ENCODE peak calls at places on chromosomes 12 and 14, in eight cellular contexts. X is lower lobe of right lung, J is endothelial cell, G is neural progenitor cell, W is testis, C is foreskin fibroblast, T is pancreas, U is A549. D is an unnamed sample.
A peak's percentile ranks its signal among the peaks of the same experiment; 100 is the strongest.

GRCh38 chr14:100035700-100036099 is 29.5 kb upstream of the EVL start:
- DNase-seq in X (no peak), J (no peak), G (no peak), W (no peak), C (no peak), T (no peak), U (no peak), D (no peak)

GRCh38 chr12:15474766-15475165 is 152.5 kb downstream of the PTPRO start:
- DNase-seq in X (no peak), J (no peak), G (no peak), W (no peak), C (no peak), T (no peak), U (no peak), D (no peak)

GRCh38 chr12:56143870-56144269 is 8.5 kb upstream of the MYL6B start:
- DNase-seq in X (peak; percentile 41), J (peak; percentile 50), G (no peak), W (no peak), C (no peak), T (no peak), U (no peak), D (no peak)

GRCh38 chr12:48192861-48193260 is 9.4 kb downstream of the CCDC184 start:
- DNase-seq in X (no peak), J (no peak), G (no peak), W (no peak), C (no peak), T (no peak), U (no peak), D (no peak)

GRCh38 chr12:18967814-18968213 is 161.7 kb upstream of the PLEKHA5 start:
- DNase-seq in X (no peak), J (no peak), G (no peak), W (no peak), C (no peak), T (no peak), U (no peak), D (no peak)

GRCh38 chr12:57580466-57580795 is 10.6 kb upstream of the PIP4K2C start:
- DNase-seq in X (no peak), J (no peak), G (no peak), W (no peak), C (no peak), T (no peak), U (no peak), D (no peak)

GRCh38 chr12:116591608-116592115 is 32.5 kb downstream of the MAP1LC3B2 start:
- DNase-seq in X (no peak), J (no peak), G (no peak), W (no peak), C (no peak), T (no peak), U (no peak), D (no peak)

GRCh38 chr12:58030566-58031279 is 89.4 kb downstream of the ATP23 start:
- DNase-seq in X (no peak), J (no peak), G (no peak), W (no peak), C (peak; percentile 14), T (no peak), U (no peak), D (no peak)

GRCh38 chr12:42868291-42868690 is 278.7 kb upstream of the PRICKLE1 start:
- DNase-seq in X (no peak), J (no peak), G (no peak), W (no peak), C (no peak), T (no peak), U (no peak), D (no peak)

GRCh38 chr12:107081778-107082177 is 11.6 kb downstream of the CRY1 start:
- DNase-seq in X (no peak), J (no peak), G (no peak), W (no peak), C (no peak), T (no peak), U (no peak), D (no peak)
- TF ChIP-seq CTCF in X (no peak), J (no peak), G (no peak), W (no peak), C (no peak), T (no peak), U (no peak), D (no peak)

DNA sequence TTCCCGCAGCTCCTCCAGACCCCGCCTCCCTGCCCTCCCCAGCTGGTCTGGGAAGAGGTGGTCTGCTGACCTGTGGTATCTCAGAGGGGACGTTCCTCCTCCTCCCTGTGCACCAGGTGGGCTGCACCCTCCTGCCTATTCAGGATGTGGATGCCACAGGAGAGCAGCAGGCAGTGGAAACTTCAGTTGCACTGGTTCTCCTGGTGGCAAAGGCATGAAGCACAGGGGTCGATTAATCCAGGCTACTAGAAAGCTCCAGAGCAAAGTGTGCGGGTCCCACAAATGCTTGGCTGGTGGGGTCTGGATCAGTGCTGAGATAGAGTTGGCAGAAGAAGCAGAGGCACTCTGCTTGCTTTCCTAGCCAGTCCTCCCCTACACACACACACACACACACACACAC is 197.0 kb downstream of the SLC41A2 start:
- DNase-seq in X (no peak), J (no peak), G (no peak), W (no peak), C (no peak), T (no peak), U (no peak), D (no peak)
- TF ChIP-seq CTCF in X (no peak), J (no peak), G (peak; percentile 14), W (peak; percentile 14), C (no peak), T (no peak), U (no peak), D (no peak)

GRCh38 chr14:73232984-73233383 is 4.3 kb upstream of the PAPLN start:
- DNase-seq in X (no peak), J (no peak), G (no peak), W (no peak), C (no peak), T (no peak), U (no peak), D (no peak)

GRCh38 chr14:73234029-73234428 is 3.3 kb upstream of the PAPLN start:
- DNase-seq in X (no peak), J (no peak), G (no peak), W (no peak), C (no peak), T (no peak), U (no peak), D (no peak)

GRCh38 chr14:73233564-73233963 is 3.7 kb upstream of the PAPLN start:
- DNase-seq in X (no peak), J (no peak), G (no peak), W (no peak), C (no peak), T (no peak), U (no peak), D (no peak)

GRCh38 chr14:73230051-73230450 is 7.3 kb upstream of the PAPLN start:
- DNase-seq in X (no peak), J (no peak), G (no peak), W (no peak), C (no peak), T (no peak), U (no peak), D (no peak)

GRCh38 chr14:73231874-73232851 is 5.1 kb upstream of the PAPLN start:
- DNase-seq in X (peak; percentile 45), J (peak; percentile 55), G (peak; percentile 62), W (no peak), C (no peak), T (no peak), U (peak; percentile 73), D (no peak)
- TF ChIP-seq CTCF in X (peak; percentile 12), J (peak; percentile 57), G (peak; percentile 58), W (no peak), C (no peak), T (no peak), U (peak; percentile 46), D (no peak)

DNA sequence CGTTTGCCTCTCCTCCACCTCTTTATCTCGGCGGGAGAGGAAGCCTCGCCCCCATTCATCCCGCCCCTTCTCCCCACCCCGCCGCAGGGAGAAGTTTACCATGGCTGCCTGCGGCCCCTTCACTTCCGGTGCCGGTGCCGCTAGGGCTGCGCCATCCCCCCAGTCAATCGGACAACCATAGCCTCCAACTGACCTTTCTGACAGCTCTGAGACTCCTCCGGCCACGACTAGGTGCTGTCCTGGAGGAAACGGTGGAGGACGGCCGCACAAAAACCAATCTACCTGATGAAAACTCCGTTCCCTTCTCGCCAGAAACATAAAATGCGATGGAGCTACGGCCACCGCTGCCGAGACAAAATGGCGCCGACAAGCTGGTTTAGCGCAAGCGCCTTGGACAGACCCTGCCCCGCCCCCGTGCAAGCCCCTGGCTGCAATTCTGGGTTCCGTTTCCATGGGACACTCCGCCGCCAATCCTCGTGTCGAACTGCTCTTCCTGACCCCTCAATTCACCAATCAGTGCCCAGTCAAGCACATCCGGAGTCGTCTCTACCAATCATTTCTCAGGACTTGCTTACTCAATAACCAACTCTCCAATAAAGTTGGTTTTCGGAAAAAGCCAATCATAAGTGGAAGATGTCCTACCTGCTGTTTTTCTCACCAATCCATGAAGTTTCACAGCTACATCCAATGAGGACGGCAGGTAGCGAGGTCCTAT is 436 bp upstream of the ARID4A start:
- DNase-seq in X (peak; percentile 99), J (peak; percentile 96), G (peak; percentile 99), W (peak; percentile 99), C (peak; percentile 100), T (peak; percentile 97), U (peak; percentile 100), D (peak; percentile 100)
- TF ChIP-seq CTCF in X (no peak), J (no peak), G (no peak), W (no peak), C (no peak), T (no peak), U (no peak), D (no peak)

GRCh38 chr14:59576332-59577294 is at the start of gene CCDC175:
- DNase-seq in X (peak; percentile 93), J (peak; percentile 92), G (peak; percentile 99), W (peak; percentile 97), C (peak; percentile 30), T (peak; percentile 89), U (peak; percentile 87), D (peak; percentile 29)
- TF ChIP-seq CTCF in X (peak; percentile 79), J (peak; percentile 90), G (peak; percentile 98), W (peak; percentile 79), C (peak; percentile 69), T (peak; percentile 68), U (peak; percentile 91), D (peak; percentile 72)

DNA sequence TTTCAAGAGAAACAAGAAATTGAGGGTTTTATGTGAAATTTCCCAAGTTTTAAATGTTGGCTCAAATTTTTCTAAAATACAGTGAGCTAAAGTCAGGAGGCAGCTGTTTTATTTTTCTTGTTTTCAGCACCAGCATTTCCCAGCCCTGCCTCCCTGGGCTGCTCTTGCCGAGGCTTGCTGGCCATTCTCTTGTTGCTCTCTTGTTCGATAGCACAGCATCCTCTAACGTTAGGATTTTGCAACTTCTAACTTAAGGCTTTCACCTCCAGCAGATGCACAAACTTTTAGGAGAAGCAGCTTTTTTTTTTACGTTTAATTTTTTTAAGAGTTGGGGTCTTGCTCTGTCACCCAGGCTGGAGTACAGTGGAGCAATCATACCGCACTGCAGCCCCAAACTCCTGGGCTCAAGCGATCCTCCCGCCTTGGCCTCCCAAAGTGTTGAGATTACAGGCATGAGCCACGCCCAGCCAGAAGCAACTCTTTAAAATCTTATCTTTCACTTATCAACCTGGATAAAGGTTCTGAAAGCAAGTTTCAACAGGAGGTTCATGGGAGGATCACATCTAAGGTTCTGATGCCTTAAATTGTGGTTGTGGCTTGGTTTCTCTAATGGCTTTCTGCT is 40.2 kb downstream of the B4GALNT3 start:
- DNase-seq in X (no peak), J (no peak), G (no peak), W (no peak), C (no peak), T (no peak), U (no peak), D (no peak)
- TF ChIP-seq CTCF in X (no peak), J (no peak), G (no peak), W (no peak), C (no peak), T (no peak), U (no peak), D (no peak)

GRCh38 chr14:53934778-53935414 is 21.7 kb downstream of the BMP4 start:
- DNase-seq in X (no peak), J (no peak), G (no peak), W (no peak), C (no peak), T (no peak), U (no peak), D (no peak)
- TF ChIP-seq CTCF in X (no peak), J (no peak), G (no peak), W (no peak), C (no peak), T (no peak), U (no peak), D (no peak)

D was measured in AG09319.